ENCODE peak calls at places on chromosomes 2 and 18, in four cellular contexts. D is psoas muscle; E is CD8-positive, alpha-beta T cell; Z is stomach. M is an unnamed sample. For H3K4me1, the result is how much of the 10 kb centered on the place peaks cover.

GRCh38 chr2:195413422-195413821 is 243.6 kb upstream of the SLC39A10 start:
- DNase-seq in D (no peak), E (no peak), Z (no peak), M (no peak)

GRCh38 chr18:60099709-60100108 is 199.9 kb downstream of the PMAIP1 start:
- DNase-seq in D (no peak), Z (no peak), E (no peak), M (no peak)

GRCh38 chr2:187138240-187138639 is 289.3 kb upstream of the ZSWIM2 start:
- DNase-seq in D (peak), E (no peak), Z (no peak), M (no peak)

GRCh38 chr18:46939337-46939963 is 22.0 kb downstream of the KATNAL2 start:
- DNase-seq in D (no peak), E (no peak), Z (no peak), M (no peak)

GRCh38 chr18:73945130-73945792 is 202.4 kb downstream of the FBXO15 start:
- DNase-seq in Z (no peak), D (no peak), E (no peak), M (no peak)

GRCh38 chr2:223262946-223263345 is 211.0 kb downstream of the KCNE4 start:
- DNase-seq in E (no peak), D (no peak), Z (no peak), M (peak)

GRCh38 chr2:148032215-148032614 is 11.3 kb downstream of the MBD5 start:
- DNase-seq in E (no peak), D (no peak), Z (no peak), M (no peak)

GRCh38 chr2:231257763-231258162 is 59.3 kb downstream of the ARMC9 start:
- DNase-seq in Z (no peak), E (no peak), D (no peak), M (no peak)

GRCh38 chr2:223688094-223688835 is 86.1 kb upstream of the SCG2 start:
- DNase-seq in D (no peak), E (no peak), Z (no peak), M (no peak)

GRCh38 chr2:152383702-152384101 is 48.7 kb downstream of the FMNL2 start:
- DNase-seq in E (no peak), D (no peak), Z (no peak), M (no peak)

GRCh38 chr2:38499921-38500634 is 102.7 kb downstream of the HNRNPLL start:
- DNase-seq in Z (no peak), E (no peak), D (peak), M (no peak)

GRCh38 chr2:224056889-224057288 is 17.8 kb upstream of the SERPINE2 start:
- DNase-seq in Z (no peak), D (no peak), E (no peak), M (no peak)

DNA sequence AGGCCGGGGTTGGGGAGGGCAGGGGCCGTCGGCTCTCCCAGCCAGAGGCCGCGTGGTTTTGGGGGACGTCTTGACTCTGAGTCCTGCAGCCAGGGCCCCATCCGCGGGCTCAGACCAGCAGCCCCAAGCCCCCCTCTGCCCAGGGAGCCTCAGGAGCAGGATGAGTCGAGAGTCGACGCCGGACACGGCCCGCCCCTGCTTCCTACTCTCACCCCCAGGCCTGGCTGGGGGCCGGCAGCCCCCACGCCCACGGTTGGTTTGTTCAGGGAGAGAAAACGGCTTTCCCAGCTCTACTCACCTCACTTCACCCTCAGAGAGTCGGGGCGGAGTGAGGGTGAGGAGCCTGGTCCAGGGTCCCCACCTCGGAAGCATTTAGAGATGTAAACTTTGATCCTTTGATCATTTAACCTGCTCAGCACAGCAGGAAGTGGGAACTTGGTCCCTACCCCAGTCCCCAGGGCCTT is 6.9 kb downstream of the SNORC start:
- DNase-seq in E (no peak), Z (no peak), D (no peak), M (no peak)
- H3K4me1 ChIP-seq in E (under half), Z (under half), D (under half), M (under half)

DNA sequence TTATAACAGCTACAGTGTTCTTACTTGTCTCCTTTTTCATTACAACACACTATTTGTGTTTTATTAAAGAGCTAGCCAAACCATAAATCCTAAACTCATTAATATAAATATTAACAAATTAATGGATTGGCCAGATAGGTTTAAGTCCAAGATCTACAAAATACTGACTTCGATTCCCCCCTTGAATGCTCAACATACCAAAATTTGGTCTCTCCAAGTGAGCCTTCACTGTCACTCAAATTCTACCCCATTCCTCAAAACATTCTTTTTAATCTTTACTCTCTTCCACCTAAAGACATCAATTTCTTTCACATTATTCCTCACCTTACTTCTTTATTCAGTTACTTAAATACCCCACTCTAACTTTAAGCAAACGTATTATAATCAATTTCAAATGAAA is 281.5 kb downstream of the ICOS start:
- DNase-seq in D (no peak), E (no peak), Z (no peak), M (no peak)
- H3K4me1 ChIP-seq in D (under half), E (under half), Z (under half), M (under half)

DNA sequence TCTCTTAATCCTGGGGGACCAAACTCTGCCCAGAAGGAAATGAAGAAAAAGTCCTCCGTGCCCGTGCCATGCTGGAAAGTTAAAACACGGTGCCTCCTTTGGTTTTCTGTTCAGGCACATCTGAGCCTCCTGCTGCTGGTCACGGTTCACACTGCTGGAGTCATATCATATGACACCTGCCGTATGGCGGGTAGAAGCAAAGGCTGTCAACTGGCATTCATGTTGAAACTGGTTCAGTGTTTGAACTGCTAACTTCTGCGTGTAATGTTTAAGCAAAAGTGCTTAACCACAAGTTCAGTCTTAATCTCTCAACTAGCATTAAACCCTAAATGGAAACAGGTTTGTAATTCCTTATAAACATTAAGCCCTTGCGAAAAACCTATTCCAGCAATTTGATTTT is 3.1 kb downstream of the STK39 start:
- DNase-seq in D (no peak), E (no peak), Z (peak), M (peak)
- H3K4me1 ChIP-seq in D (under half), E (half or more), Z (under half), M (under half)

GRCh38 chr2:45712538-45712937 is 61.1 kb downstream of the PRKCE start:
- DNase-seq in E (no peak), Z (no peak), D (no peak), M (no peak)
- H3K4me1 ChIP-seq in E (under half), Z (under half), D (under half), M (under half)

GRCh38 chr2:45649457-45649854 is 2.0 kb upstream of the PRKCE start:
- DNase-seq in Z (no peak), D (no peak), E (no peak), M (peak)
- H3K4me1 ChIP-seq in Z (under half), D (under half), E (under half), M (under half)

DNA sequence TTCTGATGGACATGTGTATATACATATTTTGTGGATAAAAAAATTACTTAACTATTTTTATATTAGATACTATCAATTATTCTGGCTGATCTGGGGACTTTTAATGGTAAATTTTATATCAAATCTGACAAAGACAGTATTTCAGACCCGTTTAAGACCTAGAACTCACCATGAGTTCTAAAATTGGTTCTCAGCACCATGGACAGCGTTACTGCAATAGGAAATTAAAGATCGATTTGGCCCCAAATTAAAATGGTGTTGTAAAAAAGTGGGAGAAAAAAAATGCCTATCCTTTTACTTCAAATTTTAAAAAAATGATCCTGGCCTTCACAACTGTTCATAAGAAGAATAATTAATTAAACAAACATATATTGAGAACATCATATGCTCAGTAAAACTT is 919 bp upstream of the SCN2A start:
- DNase-seq in D (no peak), E (no peak), Z (no peak), M (no peak)
- H3K4me1 ChIP-seq in D (under half), E (under half), Z (under half), M (under half)

GRCh38 chr18:77061291-77061945 is 71.2 kb downstream of the MBP start:
- DNase-seq in Z (no peak), E (no peak), D (no peak), M (no peak)
- H3K4me1 ChIP-seq in Z (half or more), E (half or more), D (under half), M (under half)

GRCh38 chr2:120821446-120822160 is 85.9 kb downstream of the GLI2 start:
- DNase-seq in E (no peak), Z (no peak), D (no peak), M (no peak)

GRCh38 chr2:120823551-120823950 is 87.9 kb downstream of the GLI2 start:
- DNase-seq in Z (no peak), E (no peak), D (no peak), M (no peak)

GRCh38 chr2:120824246-120824645 is 88.6 kb downstream of the GLI2 start:
- DNase-seq in D (no peak), E (no peak), Z (no peak), M (no peak)

GRCh38 chr2:120820885-120821279 is 85.2 kb downstream of the GLI2 start:
- DNase-seq in D (peak), E (no peak), Z (no peak), M (no peak)

DNA sequence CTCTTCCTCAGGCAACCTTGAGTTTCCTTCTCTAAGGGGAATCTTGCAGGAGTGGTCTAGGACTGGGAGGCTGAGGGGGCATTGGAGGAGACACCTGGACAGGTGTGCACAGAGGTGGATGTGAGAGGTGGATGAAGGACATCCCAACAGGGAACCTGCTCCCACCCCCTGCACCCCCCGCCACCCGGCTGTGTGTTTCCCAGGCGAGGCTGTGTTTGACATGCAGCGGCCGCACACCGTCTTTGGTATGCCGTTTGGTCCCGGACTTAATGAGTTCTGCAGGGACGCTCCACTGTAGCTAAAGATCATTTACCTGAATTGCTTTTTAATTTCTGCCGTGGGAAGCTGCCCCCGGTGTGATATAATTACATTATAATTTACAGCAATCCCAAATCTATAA is 87.2 kb downstream of the GLI2 start:
- DNase-seq in D (no peak), Z (no peak), E (no peak), M (no peak)
- H3K4me1 ChIP-seq in D (under half), Z (under half), E (under half), M (under half)

DNA sequence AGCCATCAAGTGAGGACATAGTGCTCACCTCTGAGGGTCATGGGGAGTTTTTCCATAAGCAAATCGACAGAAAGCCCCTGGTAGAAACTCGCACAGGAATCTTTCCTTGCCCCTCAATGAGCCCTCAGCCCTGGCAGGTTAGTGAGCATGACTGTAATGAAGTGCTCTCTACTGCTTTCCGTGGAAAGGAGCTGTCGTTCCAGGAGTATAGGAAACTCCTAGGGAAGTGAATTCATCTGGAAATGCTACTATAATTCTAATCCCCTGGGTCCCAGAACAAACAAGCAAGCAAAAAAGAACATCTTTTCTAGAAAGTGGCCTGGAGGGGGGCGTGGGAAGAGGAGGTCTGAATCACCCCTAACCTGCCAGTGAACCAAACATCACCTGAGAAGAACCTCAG is 18.1 kb downstream of the BCL2L11 start:
- DNase-seq in E (no peak), Z (no peak), D (no peak), M (no peak)
- H3K4me1 ChIP-seq in E (under half), Z (under half), D (under half), M (under half)

GRCh38 chr18:2237706-2238105 is 333.6 kb downstream of the METTL4 start:
- DNase-seq in Z (no peak), E (no peak), D (no peak), M (no peak)
- H3K4me1 ChIP-seq in Z (under half), E (under half), D (under half), M (under half)